ENCODE peak calls at places on chromosomes 1 and 21, in six cellular contexts. K, H, L, B, N and F are unnamed samples.

GRCh38 chr1:2632561-2633361 is at the start of gene MMEL1:
- DNase-seq in K (peak), H (no peak), L (no peak), B (no peak), N (no peak), F (no peak)

GRCh38 chr1:205451759-205452164 is 4.1 kb downstream of the BLACAT1 start:
- DNase-seq in K (no peak), H (no peak), L (no peak), B (no peak), N (no peak), F (no peak)

GRCh38 chr1:237237721-237238120 is 195.7 kb downstream of the RYR2 start:
- DNase-seq in K (no peak), H (no peak), L (no peak), B (no peak), N (no peak), F (no peak)

GRCh38 chr1:27015260-27015659 is 2.6 kb upstream of the TENT5B start:
- DNase-seq in K (no peak), H (no peak), L (no peak), B (no peak), N (no peak), F (no peak)

GRCh38 chr1:201178718-201179117 is 11.9 kb upstream of the IGFN1 start:
- DNase-seq in K (no peak), H (no peak), L (no peak), B (no peak), N (no peak), F (no peak)

GRCh38 chr1:31663622-31664452 is 19.2 kb upstream of the PEF1 start:
- DNase-seq in K (peak), H (peak), L (no peak), B (peak), N (no peak), F (peak)

GRCh38 chr1:53550201-53550741 is 91.1 kb downstream of the DMRTB1 start:
- DNase-seq in K (peak), H (no peak), L (peak), B (no peak), N (no peak), F (no peak)

GRCh38 chr21:29208666-29209059 is 78.2 kb downstream of the MAP3K7CL start:
- DNase-seq in K (no peak), H (no peak), L (peak), B (peak), N (no peak), F (no peak)

GRCh38 chr1:193115629-193116227 is 6.1 kb upstream of the CDC73 start:
- DNase-seq in K (no peak), H (no peak), L (peak), B (peak), N (peak), F (no peak)

GRCh38 chr1:31760422-31760900 is 3.7 kb downstream of the ADGRB2 start:
- DNase-seq in K (no peak), H (no peak), L (no peak), B (no peak), N (no peak), F (no peak)

GRCh38 chr1:88140325-88140724 is 543.7 kb upstream of the PKN2 start:
- DNase-seq in K (no peak), H (no peak), L (no peak), B (no peak), N (no peak), F (no peak)

GRCh38 chr21:42164064-42164789 is 54.7 kb upstream of the ABCG1 start:
- DNase-seq in K (peak), H (peak), L (no peak), B (peak), N (peak), F (no peak)

GRCh38 chr1:227732586-227733308 is 2.4 kb downstream of the JMJD4 start:
- DNase-seq in K (no peak), H (no peak), L (no peak), B (no peak), N (no peak), F (no peak)

GRCh38 chr21:29144736-29145353 is 14.4 kb downstream of the MAP3K7CL start:
- DNase-seq in K (no peak), H (no peak), L (no peak), B (peak), N (peak), F (no peak)

GRCh38 chr1:226128487-226129075 is 58.0 kb downstream of the ACBD3 start:
- DNase-seq in K (peak), H (peak), L (no peak), B (no peak), N (peak), F (no peak)

GRCh38 chr1:72037745-72038343 is 244.5 kb downstream of the NEGR1 start:
- DNase-seq in K (no peak), H (peak), L (peak), B (peak), N (peak), F (no peak)

GRCh38 chr1:180070286-180070685 is 84.4 kb upstream of the QSOX1 start:
- DNase-seq in K (no peak), H (no peak), L (no peak), B (no peak), N (no peak), F (no peak)

GRCh38 chr1:209218113-209218512 is 365.4 kb upstream of the CAMK1G start:
- DNase-seq in K (no peak), H (no peak), L (no peak), B (no peak), N (no peak), F (no peak)

GRCh38 chr1:156298852-156299357 is at the start of gene VHLL:
- DNase-seq in K (no peak), H (no peak), L (no peak), B (no peak), N (no peak), F (no peak)

GRCh38 chr1:190540366-190540765 is 62.7 kb upstream of the BRINP3 start:
- DNase-seq in K (no peak), H (no peak), L (no peak), B (no peak), N (no peak), F (no peak)

GRCh38 chr1:44894591-44894990 is 51.5 kb upstream of the PTCH2 start:
- DNase-seq in K (no peak), H (no peak), L (no peak), B (peak), N (peak), F (no peak)

GRCh38 chr1:28163496-28164120 is 12.9 kb downstream of the PTAFR start:
- DNase-seq in K (no peak), H (no peak), L (no peak), B (no peak), N (no peak), F (no peak)

GRCh38 chr1:59788825-59789224 is 25.9 kb upstream of the HOOK1 start:
- DNase-seq in K (no peak), H (no peak), L (no peak), B (no peak), N (peak), F (no peak)

GRCh38 chr1:116817582-116818064 is 63.4 kb downstream of the CD2 start:
- DNase-seq in K (peak), H (peak), L (no peak), B (peak), N (peak), F (peak)

GRCh38 chr1:2270260-2271100 is 42.4 kb downstream of the SKI start:
- DNase-seq in K (no peak), H (no peak), L (no peak), B (no peak), N (no peak), F (no peak)

GRCh38 chr1:21184266-21184665 is 7.6 kb upstream of the EIF4G3 start:
- DNase-seq in K (no peak), H (no peak), L (no peak), B (no peak), N (no peak), F (no peak)

GRCh38 chr21:29376556-29376955 is 77.8 kb downstream of the BACH1 start:
- DNase-seq in K (peak), H (peak), L (no peak), B (peak), N (no peak), F (no peak)

GRCh38 chr1:178168535-178168934 is 74.6 kb downstream of the RASAL2 start:
- DNase-seq in K (no peak), H (no peak), L (peak), B (peak), N (peak), F (no peak)

GRCh38 chr1:77550135-77550534 is 132.3 kb downstream of the ZZZ3 start:
- DNase-seq in K (no peak), H (no peak), L (no peak), B (no peak), N (no peak), F (no peak)

GRCh38 chr1:219724440-219724839 is 111.5 kb upstream of the ZC3H11B start:
- DNase-seq in K (no peak), H (no peak), L (no peak), B (no peak), N (no peak), F (no peak)

GRCh38 chr1:244778356-244778755 is 57.1 kb upstream of the COX20 start:
- DNase-seq in K (no peak), H (no peak), L (peak), B (peak), N (peak), F (no peak)

GRCh38 chr1:204885288-204885711 is 14.6 kb downstream of the NFASC start:
- DNase-seq in K (no peak), H (no peak), L (peak), B (no peak), N (peak), F (no peak)

GRCh38 chr1:177410179-177410766 is 239.5 kb downstream of the BRINP2 start:
- DNase-seq in K (no peak), H (no peak), L (no peak), B (no peak), N (no peak), F (no peak)

GRCh38 chr1:10793129-10793651 is 3.3 kb downstream of the CASZ1 start:
- DNase-seq in K (no peak), H (no peak), L (no peak), B (no peak), N (peak), F (no peak)

GRCh38 chr1:108000620-108001105 is 35.7 kb upstream of the VAV3 start:
- DNase-seq in K (no peak), H (no peak), L (peak), B (peak), N (peak), F (no peak)

GRCh38 chr1:233613252-233614172 is at the start of gene KCNK1:
- DNase-seq in K (peak), H (peak), L (peak), B (no peak), N (peak), F (peak)